ENCODE peak calls at places on chromosome 7, in seven cellular contexts. One of them, this sample, is unnamed.

GRCh38 chr7:28591725-28592331 is 179.5 kb downstream of the CREB5 start:
- DNase-seq in tibial nerve: no peak
- DNase-seq in stomach: no peak
- DNase-seq in uterus: no peak
- DNase-seq in HCT116: no peak
- DNase-seq in H1: no peak
- DNase-seq in heart left ventricle: no peak
- DNase-seq in this sample: no peak

GRCh38 chr7:107394831-107395230 is 75.0 kb upstream of the GPR22 start:
- DNase-seq in tibial nerve: no peak
- DNase-seq in stomach: no peak
- DNase-seq in heart left ventricle: no peak
- DNase-seq in H1: no peak
- DNase-seq in HCT116: no peak
- DNase-seq in uterus: no peak
- DNase-seq in this sample: no peak

GRCh38 chr7:107035446-107035845 is 9.1 kb upstream of the PRKAR2B start:
- DNase-seq in heart left ventricle: no peak
- DNase-seq in tibial nerve: no peak
- DNase-seq in H1: no peak
- DNase-seq in uterus: peak; percentile 25
- DNase-seq in stomach: no peak
- DNase-seq in HCT116: no peak
- DNase-seq in this sample: no peak

GRCh38 chr7:76108540-76109233 is 60.8 kb downstream of the MDH2 start:
- DNase-seq in H1: no peak
- DNase-seq in uterus: no peak
- DNase-seq in heart left ventricle: no peak
- DNase-seq in stomach: peak; percentile 77
- DNase-seq in HCT116: no peak
- DNase-seq in tibial nerve: no peak
- DNase-seq in this sample: peak; percentile 45

GRCh38 chr7:5234852-5235831 is 45.1 kb downstream of the WIPI2 start:
- DNase-seq in tibial nerve: no peak
- DNase-seq in stomach: no peak
- DNase-seq in heart left ventricle: no peak
- DNase-seq in H1: no peak
- DNase-seq in HCT116: no peak
- DNase-seq in uterus: no peak
- DNase-seq in this sample: no peak

GRCh38 chr7:90945104-90945752 is 319.0 kb upstream of the FZD1 start:
- DNase-seq in tibial nerve: no peak
- DNase-seq in uterus: no peak
- DNase-seq in H1: no peak
- DNase-seq in heart left ventricle: no peak
- DNase-seq in stomach: no peak
- DNase-seq in HCT116: no peak
- DNase-seq in this sample: no peak

GRCh38 chr7:135322571-135323340 is 89.1 kb downstream of the STRA8 start:
- DNase-seq in HCT116: no peak
- DNase-seq in tibial nerve: no peak
- DNase-seq in uterus: no peak
- DNase-seq in H1: no peak
- DNase-seq in heart left ventricle: no peak
- DNase-seq in stomach: no peak
- DNase-seq in this sample: no peak

GRCh38 chr7:94655562-94655883 is 410 bp downstream of the SGCE start:
- DNase-seq in tibial nerve: no peak
- DNase-seq in stomach: no peak
- DNase-seq in uterus: peak; percentile 15
- DNase-seq in heart left ventricle: no peak
- DNase-seq in HCT116: no peak
- DNase-seq in H1: no peak
- DNase-seq in this sample: peak; percentile 59

GRCh38 chr7:157585113-157585861 is 248.5 kb downstream of the DNAJB6 start:
- DNase-seq in HCT116: no peak
- DNase-seq in tibial nerve: no peak
- DNase-seq in H1: no peak
- DNase-seq in uterus: no peak
- DNase-seq in stomach: no peak
- DNase-seq in heart left ventricle: peak; percentile 36
- DNase-seq in this sample: no peak

GRCh38 chr7:108348913-108349312 is 107.3 kb downstream of the NRCAM start:
- DNase-seq in tibial nerve: no peak
- DNase-seq in H1: no peak
- DNase-seq in uterus: no peak
- DNase-seq in HCT116: no peak
- DNase-seq in stomach: no peak
- DNase-seq in heart left ventricle: no peak
- DNase-seq in this sample: no peak

GRCh38 chr7:33880787-33881186 is 24.6 kb upstream of the BMPER start:
- DNase-seq in H1: no peak
- DNase-seq in tibial nerve: no peak
- DNase-seq in heart left ventricle: no peak
- DNase-seq in uterus: no peak
- DNase-seq in stomach: no peak
- DNase-seq in HCT116: no peak
- DNase-seq in this sample: no peak

GRCh38 chr7:75995052-75995471 is 667 bp upstream of the TMEM120A start:
- DNase-seq in uterus: peak; percentile 38
- DNase-seq in H1: no peak
- DNase-seq in tibial nerve: no peak
- DNase-seq in heart left ventricle: no peak
- DNase-seq in stomach: no peak
- DNase-seq in HCT116: no peak
- DNase-seq in this sample: peak; percentile 45

GRCh38 chr7:4006687-4007086 is 675.4 kb upstream of the FOXK1 start:
- DNase-seq in heart left ventricle: no peak
- DNase-seq in uterus: no peak
- DNase-seq in H1: no peak
- DNase-seq in tibial nerve: no peak
- DNase-seq in HCT116: no peak
- DNase-seq in stomach: no peak
- DNase-seq in this sample: no peak

GRCh38 chr7:80439894-80440811 is 71.7 kb downstream of the GNAT3 start:
- DNase-seq in uterus: no peak
- DNase-seq in HCT116: no peak
- DNase-seq in heart left ventricle: no peak
- DNase-seq in H1: no peak
- DNase-seq in stomach: no peak
- DNase-seq in tibial nerve: no peak
- DNase-seq in this sample: no peak

GRCh38 chr7:106285801-106286492 is 1.2 kb upstream of the NAMPT start:
- DNase-seq in uterus: no peak
- DNase-seq in HCT116: no peak
- DNase-seq in H1: no peak
- DNase-seq in heart left ventricle: no peak
- DNase-seq in stomach: no peak
- DNase-seq in tibial nerve: no peak
- DNase-seq in this sample: no peak

GRCh38 chr7:2843711-2844152 is 376 bp downstream of the GNA12 start:
- DNase-seq in heart left ventricle: peak; percentile 72
- DNase-seq in HCT116: no peak
- DNase-seq in stomach: no peak
- DNase-seq in H1: no peak
- DNase-seq in tibial nerve: no peak
- DNase-seq in uterus: peak; percentile 43
- DNase-seq in this sample: peak; percentile 60

DNA sequence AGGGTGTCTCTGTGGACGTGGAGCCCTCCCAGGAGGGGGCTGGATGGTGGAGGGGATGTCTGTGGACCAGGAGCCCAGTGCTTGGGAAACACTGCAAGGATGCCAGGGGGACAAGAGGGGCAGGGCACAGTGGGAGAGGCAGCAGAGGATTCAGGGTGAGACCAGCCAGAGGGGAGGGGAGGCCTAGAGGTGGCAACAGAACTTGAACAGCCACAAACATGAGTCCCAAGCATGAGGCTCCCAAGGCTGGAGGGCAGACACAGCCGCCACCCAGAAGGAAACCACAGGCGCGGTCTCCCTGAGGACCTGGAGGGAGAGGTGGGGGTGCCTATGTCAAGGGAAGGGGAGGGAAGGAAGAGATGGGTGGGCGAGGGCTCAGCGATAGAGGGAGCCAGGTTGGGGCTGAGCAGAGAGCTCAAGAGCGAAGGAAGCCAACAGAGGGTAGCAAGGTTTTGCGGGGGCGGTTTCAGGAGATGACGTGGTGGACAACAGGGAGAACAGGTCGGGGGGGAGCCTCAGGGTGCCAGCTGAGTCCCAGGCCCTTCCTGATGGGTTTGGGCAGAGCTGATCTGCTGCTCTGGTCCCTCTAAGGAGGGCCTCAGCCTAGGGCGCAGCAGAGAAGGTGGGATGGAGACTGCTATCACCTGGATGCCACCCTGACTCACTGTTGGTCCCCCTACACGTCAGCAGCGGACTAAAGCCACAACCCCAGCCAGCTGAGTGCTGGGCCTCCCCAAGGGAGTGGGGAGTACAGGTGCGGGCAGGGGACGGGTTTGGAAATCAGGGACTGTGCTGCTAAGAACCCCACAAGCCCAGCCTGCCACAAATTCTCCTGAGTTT is 6.7 kb upstream of the PILRA start:
- DNase-seq in HCT116: no peak
- DNase-seq in stomach: no peak
- DNase-seq in uterus: no peak
- DNase-seq in H1: no peak
- DNase-seq in heart left ventricle: no peak
- DNase-seq in tibial nerve: no peak
- DNase-seq in this sample: no peak
- TF ChIP-seq POLR2A in HCT116: no peak
- TF ChIP-seq POLR2A in stomach: no peak
- TF ChIP-seq POLR2A in uterus: no peak
- TF ChIP-seq POLR2A in H1: peak; percentile 66
- TF ChIP-seq POLR2A in heart left ventricle: no peak
- TF ChIP-seq POLR2A in tibial nerve: no peak
- TF ChIP-seq POLR2A in this sample: no peak

GRCh38 chr7:44872787-44873186 is 12.5 kb downstream of the PURB start:
- DNase-seq in heart left ventricle: no peak
- DNase-seq in H1: no peak
- DNase-seq in stomach: no peak
- DNase-seq in HCT116: no peak
- DNase-seq in tibial nerve: no peak
- DNase-seq in uterus: no peak
- DNase-seq in this sample: no peak

DNA sequence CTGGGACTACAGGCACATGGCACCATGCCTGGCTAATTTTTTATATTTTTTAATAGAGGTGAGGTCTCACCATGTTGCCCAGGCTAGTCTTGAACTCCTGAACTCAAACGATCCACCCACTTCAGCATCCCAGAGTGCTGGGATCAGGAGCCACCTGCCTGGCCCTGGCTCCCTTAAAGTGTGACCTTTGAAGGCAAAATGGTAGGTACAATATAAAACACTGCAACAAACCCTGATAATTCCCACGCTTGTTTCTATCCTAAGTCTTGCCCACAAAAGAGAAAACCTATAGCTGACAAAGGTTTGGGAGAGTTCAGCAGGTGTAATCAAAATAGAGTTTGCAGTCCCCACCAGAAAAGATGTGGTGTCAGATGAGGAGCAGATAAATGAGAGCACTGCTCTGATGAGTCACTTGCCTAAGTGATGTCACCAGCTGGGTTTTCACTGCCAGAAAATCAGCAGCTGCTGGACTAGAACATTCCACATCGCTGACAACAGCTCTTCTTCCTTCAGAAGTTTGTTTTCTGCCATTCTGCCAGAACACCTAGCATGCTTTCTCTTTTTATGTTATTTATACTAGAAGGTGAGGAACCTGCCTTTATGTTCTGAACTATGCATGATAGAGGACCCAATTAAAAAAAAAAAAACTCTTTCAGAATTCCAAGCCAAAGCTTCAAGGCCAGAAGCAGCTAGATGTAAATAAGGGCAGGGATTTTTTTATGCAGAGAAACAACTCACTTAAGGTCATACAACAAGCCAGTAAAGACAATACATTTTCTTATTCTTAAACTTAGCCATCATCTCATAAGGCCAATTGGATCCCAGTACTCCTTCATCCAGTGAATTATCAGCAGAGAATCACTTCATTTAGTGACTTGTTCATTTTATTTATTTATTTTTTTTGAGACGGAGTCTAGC is 18.0 kb downstream of the PURB start:
- DNase-seq in HCT116: peak; percentile 19
- DNase-seq in H1: no peak
- DNase-seq in uterus: peak; percentile 56
- DNase-seq in heart left ventricle: no peak
- DNase-seq in stomach: no peak
- DNase-seq in tibial nerve: no peak
- DNase-seq in this sample: no peak
- H3K27ac ChIP-seq in HCT116: no peak overlapping the region
- H3K27ac ChIP-seq in H1: no peak overlapping the region
- H3K27ac ChIP-seq in uterus: peak overlapping the region; percentile 61
- H3K27ac ChIP-seq in heart left ventricle: peak overlapping the region; percentile 18
- H3K27ac ChIP-seq in stomach: no peak overlapping the region
- H3K27ac ChIP-seq in tibial nerve: peak overlapping the region; percentile 54
- H3K27ac ChIP-seq in this sample: no peak overlapping the region

DNA sequence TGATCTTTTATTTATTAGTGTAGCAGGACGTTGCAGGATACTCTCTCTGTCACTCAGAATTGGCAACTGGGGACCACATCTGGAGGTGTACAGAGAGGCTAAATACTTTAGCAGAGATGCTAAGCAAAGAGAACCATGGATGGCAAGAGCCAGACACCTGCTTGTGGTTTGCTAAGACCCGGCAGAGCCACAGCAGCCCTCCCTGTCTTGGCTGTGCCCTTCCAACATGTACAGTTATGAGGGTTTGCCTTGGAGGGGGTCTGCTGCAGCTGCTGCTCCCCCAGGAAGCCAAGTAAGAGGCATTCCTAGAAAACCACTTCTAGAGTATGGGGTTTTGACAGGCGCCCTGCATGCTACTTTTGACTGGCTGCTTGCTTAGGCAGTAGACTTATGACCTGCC is 5.1 kb downstream of the NPVF start:
- DNase-seq in stomach: no peak
- DNase-seq in heart left ventricle: no peak
- DNase-seq in HCT116: no peak
- DNase-seq in tibial nerve: no peak
- DNase-seq in H1: no peak
- DNase-seq in uterus: no peak
- DNase-seq in this sample: no peak
- H3K27me3 ChIP-seq in stomach: peaks cover 18% of the 10 kb centered on the region
- H3K27me3 ChIP-seq in heart left ventricle: no peaks in the 10 kb centered on the region
- H3K27me3 ChIP-seq in HCT116: peaks cover 56% of the 10 kb centered on the region
- H3K27me3 ChIP-seq in tibial nerve: no peaks in the 10 kb centered on the region
- H3K27me3 ChIP-seq in H1: no peaks in the 10 kb centered on the region
- H3K27me3 ChIP-seq in uterus: no peaks in the 10 kb centered on the region
- H3K27me3 ChIP-seq in this sample: no peaks in the 10 kb centered on the region

GRCh38 chr7:927031-927671 is 27.3 kb downstream of the ADAP1 start:
- DNase-seq in heart left ventricle: peak; percentile 58
- DNase-seq in H1: peak; percentile 46
- DNase-seq in HCT116: no peak
- DNase-seq in stomach: peak; percentile 16
- DNase-seq in uterus: no peak
- DNase-seq in tibial nerve: peak; percentile 12
- DNase-seq in this sample: peak; percentile 12
- TF ChIP-seq POLR2A in heart left ventricle: no peak
- TF ChIP-seq POLR2A in H1: no peak
- TF ChIP-seq POLR2A in HCT116: no peak
- TF ChIP-seq POLR2A in stomach: no peak
- TF ChIP-seq POLR2A in uterus: no peak
- TF ChIP-seq POLR2A in tibial nerve: peak; percentile 33
- TF ChIP-seq POLR2A in this sample: no peak